ENCODE peak calls at places on chromosomes 16 and 17, in six cellular contexts. M is GM23338, W is HepG2, A is H1, R is neural progenitor cell, C is hepatocyte. Z is an unnamed sample.

GRCh38 chr17:27989046-27989445 is 53.4 kb upstream of the NLK start:
- DNase-seq in A (no peak), R (no peak), W (no peak), M (no peak), C (no peak), Z (no peak)

GRCh38 chr16:1972490-1972877 is 631 bp downstream of the TBL3 start:
- DNase-seq in C (peak), R (peak), W (no peak), M (peak), A (no peak), Z (no peak)

GRCh38 chr16:88593064-88593463 is 22.9 kb downstream of the ZC3H18 start:
- DNase-seq in A (no peak), C (no peak), R (no peak), M (no peak), W (no peak), Z (no peak)

GRCh38 chr17:66187718-66188117 is 4.2 kb downstream of the CEP112 start:
- DNase-seq in R (no peak), W (no peak), C (no peak), M (no peak), A (no peak), Z (no peak)

GRCh38 chr16:58011652-58012051 is 10.4 kb downstream of the USB1 start:
- DNase-seq in W (peak), C (peak), A (no peak), M (no peak), R (no peak), Z (peak)

GRCh38 chr17:3335876-3336275 is 37.7 kb upstream of the OR3A1 start:
- DNase-seq in R (no peak), M (peak), A (no peak), C (no peak), W (peak), Z (peak)

GRCh38 chr17:39167492-39167891 is 1.5 kb upstream of the ARL5C start:
- DNase-seq in R (no peak), W (no peak), M (no peak), C (no peak), A (no peak), Z (no peak)

GRCh38 chr16:54282923-54283734 is 3.5 kb downstream of the IRX3 start:
- DNase-seq in A (no peak), W (no peak), C (no peak), R (peak), M (peak), Z (no peak)

GRCh38 chr17:40122944-40123810 is 1.4 kb downstream of the MSL1 start:
- DNase-seq in M (peak), A (no peak), W (no peak), C (peak), R (peak), Z (peak)

GRCh38 chr17:15436399-15437369 is 30.7 kb downstream of the CDRT4 start:
- DNase-seq in M (peak), R (no peak), A (no peak), W (peak), C (peak), Z (peak)
- TF ChIP-seq CTCF in M (peak), R (peak), A (peak), W (peak), C (peak), Z (peak)

DNA sequence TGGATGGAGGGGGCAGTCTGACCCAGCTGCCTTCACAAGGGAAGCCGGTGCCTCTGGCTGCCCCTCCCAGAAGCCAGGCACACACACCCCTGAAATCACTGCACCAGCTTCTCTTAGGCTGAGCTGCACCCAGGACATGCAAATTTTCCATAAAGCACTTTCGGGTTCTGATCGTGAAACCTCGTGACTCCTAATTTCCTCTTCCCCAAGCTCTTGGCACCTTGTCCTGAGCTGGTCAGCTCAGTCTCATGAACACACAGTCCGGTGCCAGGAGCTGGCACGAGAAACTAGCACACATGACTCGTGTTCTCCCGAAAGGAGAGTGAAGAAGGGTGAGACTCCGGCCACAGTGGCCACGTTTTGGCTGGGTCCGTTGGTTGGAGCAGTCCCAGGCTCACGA is 9.0 kb upstream of the ABR start:
- DNase-seq in M (no peak), C (no peak), W (no peak), R (no peak), A (no peak), Z (no peak)
- TF ChIP-seq EZH2 in M (no peak), C (no peak), W (no peak), R (no peak), A (no peak), Z (no peak)

GRCh38 chr17:57401556-57402488 is 145.5 kb downstream of the MSI2 start:
- DNase-seq in A (no peak), C (no peak), W (peak), R (peak), M (peak), Z (no peak)
- TF ChIP-seq CTCF in A (peak), C (no peak), W (peak), R (peak), M (peak), Z (no peak)

GRCh38 chr17:4738136-4739121 is 1.2 kb upstream of the ZMYND15 start:
- DNase-seq in M (peak), C (peak), A (no peak), R (peak), W (no peak), Z (no peak)
- TF ChIP-seq EZH2 in M (peak), C (no peak), A (peak), R (no peak), W (no peak), Z (no peak)

GRCh38 chr16:894841-895240 is 75.9 kb downstream of the LMF1 start:
- DNase-seq in C (no peak), M (peak), R (no peak), A (no peak), W (no peak), Z (no peak)
- TF ChIP-seq CTCF in C (no peak), M (peak), R (peak), A (peak), W (peak), Z (peak)

DNA sequence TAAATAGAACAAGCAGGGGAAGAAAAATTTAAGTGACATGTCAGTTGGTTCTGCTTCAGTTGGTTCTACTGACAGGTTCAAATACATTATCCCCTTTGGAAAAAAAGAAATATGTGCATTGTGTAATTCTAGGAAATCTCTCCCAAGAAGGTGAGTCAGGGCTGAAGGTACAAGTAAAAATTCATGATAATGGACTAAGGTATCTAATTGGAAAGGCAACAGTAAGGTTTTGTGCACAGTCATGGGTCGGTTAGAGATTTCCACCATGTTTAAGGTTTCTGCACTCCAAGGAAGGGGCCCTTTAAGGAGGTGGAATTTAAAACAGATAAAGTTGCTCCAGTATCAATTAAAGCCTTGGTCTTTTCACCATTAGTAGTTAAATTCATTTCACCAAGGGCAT is 17.9 kb upstream of the B4GALNT2 start:
- DNase-seq in M (no peak), W (no peak), C (no peak), A (no peak), R (no peak), Z (no peak)
- TF ChIP-seq EZH2 in M (no peak), W (no peak), C (no peak), A (no peak), R (no peak), Z (no peak)

GRCh38 chr16:26139884-26140283 is 448.1 kb downstream of the HS3ST4 start:
- DNase-seq in W (no peak), A (no peak), C (no peak), M (no peak), R (no peak), Z (no peak)
- TF ChIP-seq CTCF in W (no peak), A (no peak), C (no peak), M (no peak), R (no peak), Z (no peak)